ENCODE peak calls at places on chromosomes 13 and 19, in six cellular contexts. One of them, this sample, is unnamed. For H3K9me3, the result is how much of the 10 kb centered on the place peaks cover.

GRCh38 chr13:98174995-98175394 is 2.1 kb downstream of the RNF113B start:
- DNase-seq in suprapubic skin: no peak
- DNase-seq in naive thymus-derived CD4-positive, alpha-beta T cell: no peak
- DNase-seq in tibial nerve: no peak
- DNase-seq in heart right ventricle: no peak
- DNase-seq in fibroblast of lung: no peak
- DNase-seq in this sample: no peak

GRCh38 chr13:82356667-82357066 is 1525.6 kb downstream of the SLITRK1 start:
- DNase-seq in suprapubic skin: no peak
- DNase-seq in naive thymus-derived CD4-positive, alpha-beta T cell: no peak
- DNase-seq in tibial nerve: no peak
- DNase-seq in heart right ventricle: no peak
- DNase-seq in fibroblast of lung: peak
- DNase-seq in this sample: no peak

GRCh38 chr19:40756502-40757110 is 5.6 kb downstream of the SNRPA start:
- DNase-seq in suprapubic skin: no peak
- DNase-seq in naive thymus-derived CD4-positive, alpha-beta T cell: no peak
- DNase-seq in tibial nerve: no peak
- DNase-seq in heart right ventricle: no peak
- DNase-seq in fibroblast of lung: no peak
- DNase-seq in this sample: no peak

GRCh38 chr13:95643471-95643813 is 1.1 kb downstream of the DZIP1 start:
- DNase-seq in suprapubic skin: no peak
- DNase-seq in naive thymus-derived CD4-positive, alpha-beta T cell: no peak
- DNase-seq in tibial nerve: no peak
- DNase-seq in heart right ventricle: no peak
- DNase-seq in fibroblast of lung: peak
- DNase-seq in this sample: no peak

GRCh38 chr19:37943480-37943879 is 36.5 kb downstream of the SIPA1L3 start:
- DNase-seq in suprapubic skin: no peak
- DNase-seq in naive thymus-derived CD4-positive, alpha-beta T cell: no peak
- DNase-seq in tibial nerve: no peak
- DNase-seq in heart right ventricle: no peak
- DNase-seq in fibroblast of lung: no peak
- DNase-seq in this sample: no peak

GRCh38 chr13:42539670-42540069 is 34.3 kb upstream of the TNFSF11 start:
- DNase-seq in suprapubic skin: no peak
- DNase-seq in naive thymus-derived CD4-positive, alpha-beta T cell: no peak
- DNase-seq in tibial nerve: no peak
- DNase-seq in heart right ventricle: no peak
- DNase-seq in fibroblast of lung: no peak
- DNase-seq in this sample: no peak

GRCh38 chr13:69109891-69110525 is 997.6 kb upstream of the ATXN8OS start:
- DNase-seq in suprapubic skin: no peak
- DNase-seq in naive thymus-derived CD4-positive, alpha-beta T cell: no peak
- DNase-seq in tibial nerve: no peak
- DNase-seq in heart right ventricle: no peak
- DNase-seq in fibroblast of lung: no peak
- DNase-seq in this sample: no peak

GRCh38 chr13:97000295-97000925 is 6.1 kb upstream of the OXGR1 start:
- DNase-seq in suprapubic skin: no peak
- DNase-seq in naive thymus-derived CD4-positive, alpha-beta T cell: no peak
- DNase-seq in tibial nerve: no peak
- DNase-seq in heart right ventricle: no peak
- DNase-seq in fibroblast of lung: peak
- DNase-seq in this sample: no peak

GRCh38 chr13:27927444-27928352 is 7.9 kb downstream of the PDX1 start:
- DNase-seq in suprapubic skin: no peak
- DNase-seq in naive thymus-derived CD4-positive, alpha-beta T cell: no peak
- DNase-seq in tibial nerve: no peak
- DNase-seq in heart right ventricle: no peak
- DNase-seq in fibroblast of lung: no peak
- DNase-seq in this sample: no peak

GRCh38 chr19:45547965-45548609 is 36.5 kb downstream of the OPA3 start:
- DNase-seq in suprapubic skin: no peak
- DNase-seq in naive thymus-derived CD4-positive, alpha-beta T cell: no peak
- DNase-seq in tibial nerve: no peak
- DNase-seq in heart right ventricle: no peak
- DNase-seq in fibroblast of lung: peak
- DNase-seq in this sample: no peak

GRCh38 chr13:36346222-36347083 is at the start of gene SPART:
- DNase-seq in suprapubic skin: peak
- DNase-seq in naive thymus-derived CD4-positive, alpha-beta T cell: peak
- DNase-seq in tibial nerve: peak
- DNase-seq in heart right ventricle: peak
- DNase-seq in fibroblast of lung: peak
- DNase-seq in this sample: peak

GRCh38 chr19:4575978-4576933 is 16.8 kb upstream of the SEMA6B start:
- DNase-seq in suprapubic skin: no peak
- DNase-seq in naive thymus-derived CD4-positive, alpha-beta T cell: peak
- DNase-seq in tibial nerve: peak
- DNase-seq in heart right ventricle: peak
- DNase-seq in fibroblast of lung: peak
- DNase-seq in this sample: peak

GRCh38 chr19:38389101-38389925 is 816 bp downstream of the SPRED3 start:
- DNase-seq in suprapubic skin: no peak
- DNase-seq in naive thymus-derived CD4-positive, alpha-beta T cell: no peak
- DNase-seq in tibial nerve: no peak
- DNase-seq in heart right ventricle: no peak
- DNase-seq in fibroblast of lung: peak
- DNase-seq in this sample: no peak

GRCh38 chr19:55353803-55354697 is 469 bp downstream of the COX6B2 start:
- DNase-seq in suprapubic skin: no peak
- DNase-seq in naive thymus-derived CD4-positive, alpha-beta T cell: peak
- DNase-seq in tibial nerve: no peak
- DNase-seq in heart right ventricle: peak
- DNase-seq in fibroblast of lung: no peak
- DNase-seq in this sample: peak

GRCh38 chr13:43797869-43798268 is 11.1 kb upstream of the ENOX1 start:
- DNase-seq in suprapubic skin: no peak
- DNase-seq in naive thymus-derived CD4-positive, alpha-beta T cell: no peak
- DNase-seq in tibial nerve: no peak
- DNase-seq in heart right ventricle: no peak
- DNase-seq in fibroblast of lung: peak
- DNase-seq in this sample: no peak

GRCh38 chr13:89852570-89852969 is 1494.9 kb upstream of the MIR17HG start:
- DNase-seq in suprapubic skin: no peak
- DNase-seq in naive thymus-derived CD4-positive, alpha-beta T cell: no peak
- DNase-seq in tibial nerve: no peak
- DNase-seq in heart right ventricle: no peak
- DNase-seq in fibroblast of lung: no peak
- DNase-seq in this sample: no peak

GRCh38 chr13:30623392-30623791 is 5.7 kb downstream of the USPL1 start:
- DNase-seq in suprapubic skin: no peak
- DNase-seq in naive thymus-derived CD4-positive, alpha-beta T cell: no peak
- DNase-seq in tibial nerve: no peak
- DNase-seq in heart right ventricle: no peak
- DNase-seq in fibroblast of lung: no peak
- DNase-seq in this sample: no peak

DNA sequence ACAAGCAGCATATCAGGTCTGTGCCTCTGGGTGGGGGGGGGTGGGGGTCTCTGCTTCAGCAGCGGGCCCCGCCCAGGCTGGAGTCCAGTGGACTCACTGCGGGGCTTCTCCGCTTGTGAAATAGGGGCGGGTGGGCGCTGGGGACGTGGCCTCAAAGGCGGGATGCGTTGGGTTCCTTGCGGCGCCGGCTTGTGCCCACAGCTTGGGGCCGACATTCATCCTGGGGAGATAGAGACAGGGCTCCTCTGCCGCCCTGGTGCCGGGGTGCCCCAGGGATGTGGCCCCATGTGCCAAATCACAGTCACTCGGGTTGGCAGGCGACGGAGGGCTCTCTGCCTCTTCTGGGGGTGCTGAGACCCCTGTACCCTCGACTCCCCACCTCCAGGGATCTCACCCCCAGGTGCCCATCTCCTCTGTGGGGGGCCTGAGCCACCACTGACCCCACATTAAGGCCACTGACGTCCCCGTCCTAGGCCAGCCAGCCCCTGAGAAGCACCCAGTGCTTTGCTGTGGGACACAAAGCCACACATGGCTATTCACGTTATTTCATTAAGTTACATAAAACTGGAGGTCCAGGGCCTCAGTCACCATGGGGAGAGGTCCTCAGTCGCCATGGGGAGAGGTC is 4.3 kb upstream of the EFNA2 start:
- DNase-seq in suprapubic skin: no peak
- DNase-seq in naive thymus-derived CD4-positive, alpha-beta T cell: no peak
- DNase-seq in tibial nerve: no peak
- DNase-seq in heart right ventricle: no peak
- DNase-seq in fibroblast of lung: no peak
- DNase-seq in this sample: no peak
- H3K9me3 ChIP-seq in suprapubic skin: under half
- H3K9me3 ChIP-seq in naive thymus-derived CD4-positive, alpha-beta T cell: under half
- H3K9me3 ChIP-seq in tibial nerve: under half
- H3K9me3 ChIP-seq in heart right ventricle: under half
- H3K9me3 ChIP-seq in fibroblast of lung: under half
- H3K9me3 ChIP-seq in this sample: under half

GRCh38 chr13:111115841-111116500 is 861 bp downstream of the ARHGEF7 start:
- DNase-seq in suprapubic skin: no peak
- DNase-seq in naive thymus-derived CD4-positive, alpha-beta T cell: no peak
- DNase-seq in tibial nerve: peak
- DNase-seq in heart right ventricle: peak
- DNase-seq in fibroblast of lung: peak
- DNase-seq in this sample: no peak

GRCh38 chr13:111117961-111118360 is 2.9 kb downstream of the ARHGEF7 start:
- DNase-seq in suprapubic skin: no peak
- DNase-seq in naive thymus-derived CD4-positive, alpha-beta T cell: no peak
- DNase-seq in tibial nerve: no peak
- DNase-seq in heart right ventricle: no peak
- DNase-seq in fibroblast of lung: no peak
- DNase-seq in this sample: no peak

GRCh38 chr13:111118898-111119607 is 3.9 kb downstream of the ARHGEF7 start:
- DNase-seq in suprapubic skin: no peak
- DNase-seq in naive thymus-derived CD4-positive, alpha-beta T cell: no peak
- DNase-seq in tibial nerve: no peak
- DNase-seq in heart right ventricle: no peak
- DNase-seq in fibroblast of lung: no peak
- DNase-seq in this sample: no peak

GRCh38 chr13:111116830-111117229 is 1.7 kb downstream of the ARHGEF7 start:
- DNase-seq in suprapubic skin: no peak
- DNase-seq in naive thymus-derived CD4-positive, alpha-beta T cell: no peak
- DNase-seq in tibial nerve: no peak
- DNase-seq in heart right ventricle: no peak
- DNase-seq in fibroblast of lung: peak
- DNase-seq in this sample: no peak

GRCh38 chr13:111117289-111117688 is 2.2 kb downstream of the ARHGEF7 start:
- DNase-seq in suprapubic skin: no peak
- DNase-seq in naive thymus-derived CD4-positive, alpha-beta T cell: no peak
- DNase-seq in tibial nerve: no peak
- DNase-seq in heart right ventricle: no peak
- DNase-seq in fibroblast of lung: peak
- DNase-seq in this sample: no peak
- H3K9me3 ChIP-seq in suprapubic skin: under half
- H3K9me3 ChIP-seq in naive thymus-derived CD4-positive, alpha-beta T cell: under half
- H3K9me3 ChIP-seq in tibial nerve: under half
- H3K9me3 ChIP-seq in heart right ventricle: under half
- H3K9me3 ChIP-seq in fibroblast of lung: under half
- H3K9me3 ChIP-seq in this sample: under half

DNA sequence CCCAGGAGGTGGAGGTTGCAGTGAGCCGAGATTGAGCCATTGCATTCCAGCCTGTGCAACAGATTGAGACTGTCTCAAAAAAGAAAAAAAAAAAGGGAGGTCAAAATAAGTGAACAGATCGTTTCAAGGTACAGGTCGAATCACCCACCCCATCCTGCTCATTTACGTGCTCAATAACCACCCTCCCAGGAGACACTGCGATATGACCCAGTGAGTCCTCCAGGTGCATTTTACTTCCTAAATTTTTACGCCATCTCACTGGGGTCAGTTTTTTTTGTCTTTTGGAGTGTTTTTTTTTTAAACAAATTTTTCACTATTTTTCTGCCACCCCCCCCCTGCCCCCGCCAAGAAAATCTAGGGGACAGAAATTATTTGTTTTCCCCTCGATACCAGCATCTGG is 68.1 kb downstream of the ZNF486 start:
- DNase-seq in suprapubic skin: no peak
- DNase-seq in naive thymus-derived CD4-positive, alpha-beta T cell: no peak
- DNase-seq in tibial nerve: no peak
- DNase-seq in heart right ventricle: no peak
- DNase-seq in fibroblast of lung: no peak
- DNase-seq in this sample: no peak
- H3K9me3 ChIP-seq in suprapubic skin: under half
- H3K9me3 ChIP-seq in naive thymus-derived CD4-positive, alpha-beta T cell: under half
- H3K9me3 ChIP-seq in tibial nerve: under half
- H3K9me3 ChIP-seq in heart right ventricle: under half
- H3K9me3 ChIP-seq in fibroblast of lung: under half
- H3K9me3 ChIP-seq in this sample: under half

GRCh38 chr19:53290758-53291549 is 23.4 kb upstream of the VN1R4 start:
- DNase-seq in suprapubic skin: no peak
- DNase-seq in naive thymus-derived CD4-positive, alpha-beta T cell: no peak
- DNase-seq in tibial nerve: no peak
- DNase-seq in heart right ventricle: no peak
- DNase-seq in fibroblast of lung: no peak
- DNase-seq in this sample: no peak

GRCh38 chr19:53285087-53285486 is 17.6 kb upstream of the VN1R4 start:
- DNase-seq in suprapubic skin: no peak
- DNase-seq in naive thymus-derived CD4-positive, alpha-beta T cell: no peak
- DNase-seq in tibial nerve: no peak
- DNase-seq in heart right ventricle: no peak
- DNase-seq in fibroblast of lung: no peak
- DNase-seq in this sample: no peak
- H3K9me3 ChIP-seq in suprapubic skin: under half
- H3K9me3 ChIP-seq in naive thymus-derived CD4-positive, alpha-beta T cell: under half
- H3K9me3 ChIP-seq in tibial nerve: under half
- H3K9me3 ChIP-seq in heart right ventricle: under half
- H3K9me3 ChIP-seq in fibroblast of lung: under half
- H3K9me3 ChIP-seq in this sample: under half